ENCODE peak calls at places on chromosome X, in eight cellular contexts. One of them, this sample, is unnamed. For H3K4me1, the result is how much of the 10 kb centered on the place peaks cover.

GRCh38 chrX:150162141-150162540 is 201.0 kb upstream of the MAMLD1 start:
- DNase-seq in heart right ventricle: no peak
- DNase-seq in uterus: no peak
- DNase-seq in hepatocyte: no peak
- DNase-seq in HCT116: peak
- DNase-seq in neural progenitor cell: no peak
- DNase-seq in suprapubic skin: no peak
- DNase-seq in mesendoderm: peak
- DNase-seq in this sample: no peak

GRCh38 chrX:18377802-18378201 is 23.3 kb upstream of the SCML2 start:
- DNase-seq in heart right ventricle: no peak
- DNase-seq in uterus: no peak
- DNase-seq in hepatocyte: peak
- DNase-seq in HCT116: peak
- DNase-seq in neural progenitor cell: peak
- DNase-seq in suprapubic skin: no peak
- DNase-seq in mesendoderm: peak
- DNase-seq in this sample: no peak

GRCh38 chrX:119118780-119119395 is 8.7 kb downstream of the KIAA1210 start:
- DNase-seq in heart right ventricle: peak
- DNase-seq in uterus: peak
- DNase-seq in hepatocyte: peak
- DNase-seq in HCT116: peak
- DNase-seq in neural progenitor cell: peak
- DNase-seq in suprapubic skin: no peak
- DNase-seq in mesendoderm: peak
- DNase-seq in this sample: no peak

GRCh38 chrX:275967-276587 is 5.1 kb upstream of the PLCXD1 start:
- DNase-seq in heart right ventricle: peak
- DNase-seq in uterus: peak
- DNase-seq in hepatocyte: peak
- DNase-seq in HCT116: peak
- DNase-seq in neural progenitor cell: peak
- DNase-seq in suprapubic skin: peak
- DNase-seq in mesendoderm: peak
- DNase-seq in this sample: peak

GRCh38 chrX:120727911-120728310 is 98.1 kb upstream of the C1GALT1C1 start:
- DNase-seq in heart right ventricle: no peak
- DNase-seq in uterus: no peak
- DNase-seq in hepatocyte: no peak
- DNase-seq in HCT116: no peak
- DNase-seq in neural progenitor cell: no peak
- DNase-seq in suprapubic skin: no peak
- DNase-seq in mesendoderm: no peak
- DNase-seq in this sample: no peak

GRCh38 chrX:34638116-34638515 is 19.0 kb downstream of the TMEM47 start:
- DNase-seq in heart right ventricle: no peak
- DNase-seq in uterus: no peak
- DNase-seq in hepatocyte: peak
- DNase-seq in HCT116: no peak
- DNase-seq in neural progenitor cell: peak
- DNase-seq in suprapubic skin: no peak
- DNase-seq in mesendoderm: peak
- DNase-seq in this sample: no peak

GRCh38 chrX:139559383-139560042 is 29.0 kb downstream of the F9 start:
- DNase-seq in heart right ventricle: no peak
- DNase-seq in uterus: no peak
- DNase-seq in hepatocyte: peak
- DNase-seq in HCT116: peak
- DNase-seq in neural progenitor cell: peak
- DNase-seq in suprapubic skin: no peak
- DNase-seq in mesendoderm: peak
- DNase-seq in this sample: no peak

GRCh38 chrX:13307041-13307440 is 12.8 kb downstream of the ATXN3L start:
- DNase-seq in heart right ventricle: no peak
- DNase-seq in uterus: no peak
- DNase-seq in hepatocyte: no peak
- DNase-seq in HCT116: no peak
- DNase-seq in neural progenitor cell: no peak
- DNase-seq in suprapubic skin: no peak
- DNase-seq in mesendoderm: no peak
- DNase-seq in this sample: no peak

GRCh38 chrX:53160297-53160983 is 64.6 kb downstream of the KDM5C start:
- DNase-seq in heart right ventricle: no peak
- DNase-seq in uterus: no peak
- DNase-seq in hepatocyte: no peak
- DNase-seq in HCT116: no peak
- DNase-seq in neural progenitor cell: no peak
- DNase-seq in suprapubic skin: no peak
- DNase-seq in mesendoderm: no peak
- DNase-seq in this sample: no peak

GRCh38 chrX:35244796-35245508 is 302.4 kb downstream of the FAM47B start:
- DNase-seq in heart right ventricle: no peak
- DNase-seq in uterus: no peak
- DNase-seq in hepatocyte: no peak
- DNase-seq in HCT116: no peak
- DNase-seq in neural progenitor cell: peak
- DNase-seq in suprapubic skin: no peak
- DNase-seq in mesendoderm: no peak
- DNase-seq in this sample: no peak

GRCh38 chrX:130053236-130053635 is 57.1 kb downstream of the ELF4 start:
- DNase-seq in heart right ventricle: no peak
- DNase-seq in uterus: no peak
- DNase-seq in hepatocyte: no peak
- DNase-seq in HCT116: no peak
- DNase-seq in neural progenitor cell: no peak
- DNase-seq in suprapubic skin: no peak
- DNase-seq in mesendoderm: no peak
- DNase-seq in this sample: no peak

GRCh38 chrX:42485621-42486020 is 292.3 kb downstream of the PPP1R2C start:
- DNase-seq in heart right ventricle: no peak
- DNase-seq in uterus: no peak
- DNase-seq in hepatocyte: no peak
- DNase-seq in HCT116: peak
- DNase-seq in neural progenitor cell: no peak
- DNase-seq in suprapubic skin: no peak
- DNase-seq in mesendoderm: no peak
- DNase-seq in this sample: no peak

GRCh38 chrX:16836371-16836770 is 33.8 kb downstream of the RBBP7 start:
- DNase-seq in heart right ventricle: no peak
- DNase-seq in uterus: no peak
- DNase-seq in hepatocyte: peak
- DNase-seq in HCT116: no peak
- DNase-seq in neural progenitor cell: peak
- DNase-seq in suprapubic skin: no peak
- DNase-seq in mesendoderm: peak
- DNase-seq in this sample: no peak

GRCh38 chrX:44228621-44229020 is 114.9 kb downstream of the EFHC2 start:
- DNase-seq in heart right ventricle: no peak
- DNase-seq in uterus: no peak
- DNase-seq in hepatocyte: peak
- DNase-seq in HCT116: no peak
- DNase-seq in neural progenitor cell: no peak
- DNase-seq in suprapubic skin: no peak
- DNase-seq in mesendoderm: no peak
- DNase-seq in this sample: no peak

GRCh38 chrX:141341341-141341740 is 99.0 kb upstream of the SPANXC start:
- DNase-seq in heart right ventricle: no peak
- DNase-seq in uterus: no peak
- DNase-seq in hepatocyte: no peak
- DNase-seq in HCT116: no peak
- DNase-seq in neural progenitor cell: no peak
- DNase-seq in suprapubic skin: no peak
- DNase-seq in mesendoderm: no peak
- DNase-seq in this sample: no peak

GRCh38 chrX:86806786-86807185 is 658.5 kb downstream of the DACH2 start:
- DNase-seq in heart right ventricle: no peak
- DNase-seq in uterus: no peak
- DNase-seq in hepatocyte: peak
- DNase-seq in HCT116: no peak
- DNase-seq in neural progenitor cell: peak
- DNase-seq in suprapubic skin: no peak
- DNase-seq in mesendoderm: peak
- DNase-seq in this sample: no peak

GRCh38 chrX:37349131-37350033 is at the start of gene PRRG1:
- DNase-seq in heart right ventricle: peak
- DNase-seq in uterus: peak
- DNase-seq in hepatocyte: peak
- DNase-seq in HCT116: peak
- DNase-seq in neural progenitor cell: peak
- DNase-seq in suprapubic skin: peak
- DNase-seq in mesendoderm: peak
- DNase-seq in this sample: peak

DNA sequence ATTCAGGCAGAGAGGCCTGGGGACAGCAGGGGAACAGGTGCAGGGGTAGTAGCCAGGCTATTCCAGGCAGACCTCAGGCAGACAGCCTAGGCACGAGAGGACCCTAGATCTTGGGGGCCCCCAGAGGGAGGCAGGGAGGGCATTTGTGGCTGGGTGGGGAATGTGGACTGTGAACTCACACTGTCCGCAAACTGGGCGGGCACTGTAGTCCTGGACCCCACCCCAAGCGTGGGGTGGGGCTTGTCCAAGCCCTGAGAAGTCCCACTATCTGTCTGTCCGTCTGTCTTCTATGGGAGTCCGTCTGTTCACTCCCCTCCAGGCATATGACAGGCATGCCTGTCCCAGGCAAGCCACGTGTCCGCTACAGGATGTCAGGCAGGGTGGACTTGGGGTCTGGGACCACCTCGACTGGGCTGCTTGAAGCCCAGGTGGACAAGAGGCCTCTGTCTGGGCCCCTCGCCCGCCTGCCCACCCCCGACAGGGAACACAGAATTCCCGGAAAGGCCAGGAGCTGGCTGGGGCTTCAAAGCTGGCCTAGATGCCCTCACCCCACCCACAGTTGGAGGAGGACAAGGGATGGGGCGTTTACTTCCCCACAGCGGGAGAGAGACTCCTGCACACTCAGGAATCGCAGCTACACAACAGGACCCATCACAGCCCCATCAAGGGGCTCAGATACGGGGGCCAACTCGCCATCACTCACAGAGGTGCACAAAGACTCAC is at the start of gene SLC38A5:
- DNase-seq in heart right ventricle: no peak
- DNase-seq in uterus: no peak
- DNase-seq in hepatocyte: no peak
- DNase-seq in HCT116: no peak
- DNase-seq in neural progenitor cell: no peak
- DNase-seq in suprapubic skin: no peak
- DNase-seq in mesendoderm: no peak
- DNase-seq in this sample: no peak
- H3K27ac ChIP-seq in heart right ventricle: peak
- H3K27ac ChIP-seq in uterus: no peak
- H3K27ac ChIP-seq in hepatocyte: no peak
- H3K27ac ChIP-seq in HCT116: peak
- H3K27ac ChIP-seq in neural progenitor cell: no peak
- H3K27ac ChIP-seq in suprapubic skin: no peak
- H3K27ac ChIP-seq in mesendoderm: no peak
- H3K27ac ChIP-seq in this sample: no peak

GRCh38 chrX:32780109-32780508 is 431.2 kb downstream of the DMD start:
- DNase-seq in heart right ventricle: no peak
- DNase-seq in uterus: no peak
- DNase-seq in hepatocyte: no peak
- DNase-seq in HCT116: no peak
- DNase-seq in neural progenitor cell: no peak
- DNase-seq in suprapubic skin: no peak
- DNase-seq in mesendoderm: no peak
- DNase-seq in this sample: no peak

GRCh38 chrX:32778965-32779364 is 432.4 kb downstream of the DMD start:
- DNase-seq in heart right ventricle: no peak
- DNase-seq in uterus: no peak
- DNase-seq in hepatocyte: no peak
- DNase-seq in HCT116: no peak
- DNase-seq in neural progenitor cell: no peak
- DNase-seq in suprapubic skin: no peak
- DNase-seq in mesendoderm: no peak
- DNase-seq in this sample: no peak

GRCh38 chrX:32774966-32775365 is 436.4 kb downstream of the DMD start:
- DNase-seq in heart right ventricle: no peak
- DNase-seq in uterus: no peak
- DNase-seq in hepatocyte: no peak
- DNase-seq in HCT116: no peak
- DNase-seq in neural progenitor cell: no peak
- DNase-seq in suprapubic skin: no peak
- DNase-seq in mesendoderm: no peak
- DNase-seq in this sample: no peak
- H3K4me1 ChIP-seq in heart right ventricle: under half
- H3K4me1 ChIP-seq in uterus: under half
- H3K4me1 ChIP-seq in hepatocyte: under half
- H3K4me1 ChIP-seq in HCT116: under half
- H3K4me1 ChIP-seq in neural progenitor cell: under half
- H3K4me1 ChIP-seq in suprapubic skin: under half
- H3K4me1 ChIP-seq in mesendoderm: under half
- H3K4me1 ChIP-seq in this sample: under half

GRCh38 chrX:50183891-50184290 is 16.9 kb downstream of the AKAP4 start:
- DNase-seq in heart right ventricle: no peak
- DNase-seq in uterus: no peak
- DNase-seq in hepatocyte: no peak
- DNase-seq in HCT116: no peak
- DNase-seq in neural progenitor cell: no peak
- DNase-seq in suprapubic skin: no peak
- DNase-seq in mesendoderm: peak
- DNase-seq in this sample: no peak

GRCh38 chrX:50180073-50180940 is 20.5 kb downstream of the AKAP4 start:
- DNase-seq in heart right ventricle: no peak
- DNase-seq in uterus: no peak
- DNase-seq in hepatocyte: no peak
- DNase-seq in HCT116: no peak
- DNase-seq in neural progenitor cell: no peak
- DNase-seq in suprapubic skin: no peak
- DNase-seq in mesendoderm: peak
- DNase-seq in this sample: no peak
- H3K4me3 ChIP-seq in heart right ventricle: no peak
- H3K4me3 ChIP-seq in uterus: no peak
- H3K4me3 ChIP-seq in hepatocyte: no peak
- H3K4me3 ChIP-seq in HCT116: no peak
- H3K4me3 ChIP-seq in neural progenitor cell: no peak
- H3K4me3 ChIP-seq in suprapubic skin: no peak
- H3K4me3 ChIP-seq in mesendoderm: no peak
- H3K4me3 ChIP-seq in this sample: no peak

DNA sequence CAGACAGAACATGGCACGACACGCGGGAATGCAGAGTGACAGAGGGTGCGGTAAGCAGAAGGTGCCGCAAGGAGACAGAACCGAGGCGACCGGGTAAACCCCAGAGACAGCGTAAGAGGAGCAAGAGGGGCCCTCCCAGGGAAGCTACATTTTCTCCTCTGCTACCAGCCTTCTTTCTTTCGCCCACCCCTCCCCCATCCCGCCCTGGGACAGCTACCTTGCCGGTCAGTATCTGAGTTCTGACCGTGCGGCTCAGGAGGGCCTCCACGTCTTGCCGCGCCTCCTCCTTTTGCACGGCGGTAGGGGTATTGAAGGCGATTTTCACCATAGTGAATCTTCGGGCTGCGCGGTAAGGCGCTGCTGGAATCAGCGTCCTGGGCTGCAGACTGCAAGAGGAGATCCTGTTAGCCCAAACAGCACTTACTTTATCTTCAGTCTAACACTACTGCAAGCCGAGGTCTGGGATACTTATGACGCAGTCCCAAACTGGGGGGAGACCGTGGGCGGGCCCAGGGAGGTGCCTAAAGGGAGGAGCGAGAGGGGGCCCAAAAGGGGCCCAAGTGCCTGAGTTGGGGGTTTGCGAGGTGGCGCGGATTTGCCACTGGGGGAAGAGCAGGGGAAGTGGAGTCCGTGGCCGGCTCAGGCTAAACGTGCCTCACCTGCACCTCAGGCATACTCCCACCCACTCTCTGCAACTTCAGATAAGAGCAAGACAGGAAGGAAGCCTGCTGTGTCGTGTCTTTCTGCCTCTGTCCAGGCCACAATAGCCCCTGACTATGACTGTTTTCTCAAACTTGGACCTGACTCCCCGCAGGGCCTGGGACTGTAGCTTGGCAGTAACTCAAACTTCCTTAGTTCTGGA is at the start of gene ITM2A:
- DNase-seq in heart right ventricle: peak
- DNase-seq in uterus: peak
- DNase-seq in hepatocyte: peak
- DNase-seq in HCT116: no peak
- DNase-seq in neural progenitor cell: peak
- DNase-seq in suprapubic skin: peak
- DNase-seq in mesendoderm: peak
- DNase-seq in this sample: peak
- H3K27ac ChIP-seq in heart right ventricle: peak
- H3K27ac ChIP-seq in uterus: peak
- H3K27ac ChIP-seq in hepatocyte: no peak
- H3K27ac ChIP-seq in HCT116: no peak
- H3K27ac ChIP-seq in neural progenitor cell: no peak
- H3K27ac ChIP-seq in suprapubic skin: peak
- H3K27ac ChIP-seq in mesendoderm: peak
- H3K27ac ChIP-seq in this sample: peak

This sample was measured in right atrium auricular region.